ENCODE peak calls at places on chromosomes 16 and 17, in five cellular contexts. One of them, this sample, is unnamed.

GRCh38 chr17:44065668-44066203 is 735 bp downstream of the LSM12 start:
- DNase-seq in pancreas: no peak
- DNase-seq in DND-41: no peak
- DNase-seq in heart right ventricle: no peak
- DNase-seq in A549: no peak
- DNase-seq in this sample: no peak

GRCh38 chr16:76729525-76729924 is 452.3 kb downstream of the CNTNAP4 start:
- DNase-seq in pancreas: no peak
- DNase-seq in DND-41: no peak
- DNase-seq in heart right ventricle: no peak
- DNase-seq in A549: no peak
- DNase-seq in this sample: no peak

GRCh38 chr16:4897328-4897727 is 39.6 kb downstream of the PPL start:
- DNase-seq in pancreas: no peak
- DNase-seq in DND-41: no peak
- DNase-seq in heart right ventricle: no peak
- DNase-seq in A549: no peak
- DNase-seq in this sample: no peak

GRCh38 chr16:50204426-50205108 is 51.5 kb downstream of the TENT4B start:
- DNase-seq in pancreas: no peak
- DNase-seq in DND-41: no peak
- DNase-seq in heart right ventricle: no peak
- DNase-seq in A549: no peak
- DNase-seq in this sample: no peak

GRCh38 chr17:36934759-36935630 is 2.3 kb upstream of the LHX1 start:
- DNase-seq in pancreas: peak
- DNase-seq in DND-41: no peak
- DNase-seq in heart right ventricle: no peak
- DNase-seq in A549: peak
- DNase-seq in this sample: no peak

GRCh38 chr17:79831367-79832210 is 7.7 kb downstream of the CBX4 start:
- DNase-seq in pancreas: peak
- DNase-seq in DND-41: no peak
- DNase-seq in heart right ventricle: peak
- DNase-seq in A549: peak
- DNase-seq in this sample: no peak

GRCh38 chr16:64882385-64882784 is 239.5 kb downstream of the CDH11 start:
- DNase-seq in pancreas: no peak
- DNase-seq in DND-41: no peak
- DNase-seq in heart right ventricle: peak
- DNase-seq in A549: no peak
- DNase-seq in this sample: no peak

GRCh38 chr16:51939371-51940005 is 607.5 kb downstream of the TOX3 start:
- DNase-seq in pancreas: no peak
- DNase-seq in DND-41: no peak
- DNase-seq in heart right ventricle: no peak
- DNase-seq in A549: no peak
- DNase-seq in this sample: no peak

GRCh38 chr17:36612323-36612722 is 10.9 kb downstream of the MRM1 start:
- DNase-seq in pancreas: no peak
- DNase-seq in DND-41: no peak
- DNase-seq in heart right ventricle: no peak
- DNase-seq in A549: no peak
- DNase-seq in this sample: no peak

GRCh38 chr17:39205112-39205526 is 5.0 kb downstream of the RPL19 start:
- DNase-seq in pancreas: peak
- DNase-seq in DND-41: no peak
- DNase-seq in heart right ventricle: no peak
- DNase-seq in A549: no peak
- DNase-seq in this sample: no peak

GRCh38 chr16:4979164-4979563 is 21.0 kb downstream of the SEC14L5 start:
- DNase-seq in pancreas: no peak
- DNase-seq in DND-41: no peak
- DNase-seq in heart right ventricle: no peak
- DNase-seq in A549: no peak
- DNase-seq in this sample: no peak

GRCh38 chr17:4877089-4877488 is 22.2 kb upstream of the C17orf107 start:
- DNase-seq in pancreas: no peak
- DNase-seq in DND-41: no peak
- DNase-seq in heart right ventricle: no peak
- DNase-seq in A549: no peak
- DNase-seq in this sample: no peak

GRCh38 chr17:42669705-42670198 is 7.0 kb downstream of the PLEKHH3 start:
- DNase-seq in pancreas: no peak
- DNase-seq in DND-41: no peak
- DNase-seq in heart right ventricle: no peak
- DNase-seq in A549: no peak
- DNase-seq in this sample: no peak

GRCh38 chr17:77772461-77772897 is 186.0 kb upstream of the TNRC6C start:
- DNase-seq in pancreas: peak
- DNase-seq in DND-41: peak
- DNase-seq in heart right ventricle: peak
- DNase-seq in A549: peak
- DNase-seq in this sample: peak

GRCh38 chr17:77771998-77772397 is 186.5 kb upstream of the TNRC6C start:
- DNase-seq in pancreas: no peak
- DNase-seq in DND-41: no peak
- DNase-seq in heart right ventricle: no peak
- DNase-seq in A549: no peak
- DNase-seq in this sample: no peak

GRCh38 chr17:77771587-77771986 is 186.9 kb upstream of the TNRC6C start:
- DNase-seq in pancreas: no peak
- DNase-seq in DND-41: no peak
- DNase-seq in heart right ventricle: no peak
- DNase-seq in A549: no peak
- DNase-seq in this sample: no peak

GRCh38 chr17:77770331-77771105 is 188.0 kb upstream of the TNRC6C start:
- DNase-seq in pancreas: no peak
- DNase-seq in DND-41: no peak
- DNase-seq in heart right ventricle: peak
- DNase-seq in A549: peak
- DNase-seq in this sample: no peak

DNA sequence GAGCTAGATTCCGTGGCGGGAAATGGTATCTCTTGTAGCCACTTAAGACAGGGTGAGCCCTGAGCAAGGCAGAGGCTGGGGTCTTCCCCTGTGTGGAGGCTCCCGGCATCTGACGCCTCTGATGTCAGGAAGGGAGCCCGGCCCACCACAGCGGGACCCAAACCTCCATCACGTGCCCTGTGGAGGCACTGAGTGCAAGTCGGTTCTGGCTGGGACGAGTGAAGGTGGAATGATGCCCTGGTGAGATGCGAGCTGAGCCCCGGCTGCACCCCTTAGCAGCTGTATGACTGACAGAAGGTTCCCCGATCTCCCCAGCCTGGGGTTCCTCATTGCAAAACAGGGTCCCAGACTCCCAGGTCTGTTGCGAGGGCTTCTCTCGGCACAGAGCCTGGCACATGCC is 187.4 kb upstream of the TNRC6C start:
- DNase-seq in pancreas: no peak
- DNase-seq in DND-41: no peak
- DNase-seq in heart right ventricle: no peak
- DNase-seq in A549: no peak
- DNase-seq in this sample: no peak
- H3K27ac ChIP-seq in pancreas: no peak
- H3K27ac ChIP-seq in DND-41: no peak
- H3K27ac ChIP-seq in heart right ventricle: no peak
- H3K27ac ChIP-seq in A549: no peak
- H3K27ac ChIP-seq in this sample: no peak

GRCh38 chr17:14125518-14126125 is 56.3 kb downstream of the COX10 start:
- DNase-seq in pancreas: no peak
- DNase-seq in DND-41: no peak
- DNase-seq in heart right ventricle: no peak
- DNase-seq in A549: no peak
- DNase-seq in this sample: peak
- H3K4me3 ChIP-seq in pancreas: no peak
- H3K4me3 ChIP-seq in DND-41: no peak
- H3K4me3 ChIP-seq in heart right ventricle: no peak
- H3K4me3 ChIP-seq in A549: no peak
- H3K4me3 ChIP-seq in this sample: no peak

GRCh38 chr16:48382131-48382530 is 3.1 kb downstream of the SIAH1 start:
- DNase-seq in pancreas: no peak
- DNase-seq in DND-41: no peak
- DNase-seq in heart right ventricle: no peak
- DNase-seq in A549: no peak
- DNase-seq in this sample: no peak
- H3K27ac ChIP-seq in pancreas: no peak
- H3K27ac ChIP-seq in DND-41: no peak
- H3K27ac ChIP-seq in heart right ventricle: no peak
- H3K27ac ChIP-seq in A549: no peak
- H3K27ac ChIP-seq in this sample: no peak

DNA sequence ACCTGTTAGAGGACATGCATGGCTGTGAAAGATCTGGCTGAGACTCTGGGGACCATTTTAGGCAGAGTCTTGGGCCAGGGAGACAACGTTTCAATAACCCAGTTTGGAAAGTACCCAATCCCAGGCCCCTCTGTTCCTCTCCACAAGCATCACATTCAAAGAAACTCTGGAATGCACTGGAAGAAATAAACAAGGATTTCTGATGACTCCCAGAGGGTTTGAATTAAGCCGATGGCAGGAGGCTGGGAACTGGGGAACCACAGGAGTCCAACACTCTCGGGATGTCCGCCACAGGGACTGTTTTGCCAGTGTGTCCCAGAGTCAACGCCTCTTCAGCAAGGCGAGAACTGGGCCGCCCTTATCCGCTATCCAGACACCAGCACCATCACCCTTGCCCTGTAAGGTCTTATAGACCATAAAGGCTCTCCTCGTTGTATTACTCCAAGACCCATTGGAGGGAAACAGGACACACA is 3.3 kb downstream of the PMP22 start:
- DNase-seq in pancreas: no peak
- DNase-seq in DND-41: no peak
- DNase-seq in heart right ventricle: peak
- DNase-seq in A549: peak
- DNase-seq in this sample: peak
- H3K4me3 ChIP-seq in pancreas: peak
- H3K4me3 ChIP-seq in DND-41: no peak
- H3K4me3 ChIP-seq in heart right ventricle: peak
- H3K4me3 ChIP-seq in A549: peak
- H3K4me3 ChIP-seq in this sample: peak

GRCh38 chr16:79050063-79050462 is 550.5 kb downstream of the MAF start:
- DNase-seq in pancreas: no peak
- DNase-seq in DND-41: no peak
- DNase-seq in heart right ventricle: no peak
- DNase-seq in A549: no peak
- DNase-seq in this sample: no peak
- H3K27ac ChIP-seq in pancreas: no peak
- H3K27ac ChIP-seq in DND-41: no peak
- H3K27ac ChIP-seq in heart right ventricle: no peak
- H3K27ac ChIP-seq in A549: no peak
- H3K27ac ChIP-seq in this sample: no peak

This sample was measured in small intestine.